ENCODE peak calls at places on chromosomes 13 and 19, in seven cellular contexts. S is iPS DF 6.9; Y is iris pigment epithelial cell; N is NCI-H2081; Z is tibial nerve; G is activated T-helper 9 cell treated with anti-CD3 and anti-CD28 coated beads, Interleukin-2, amount 50 U/mL, for 16 hours; P is MG63. X is an unnamed sample.

GRCh38 chr13:51286135-51287002 is 53.1 kb upstream of the SERPINE3 start:
- DNase-seq in S (peak), Y (peak), N (peak), Z (peak), G (peak), P (peak), X (peak)

GRCh38 chr19:35211545-35212230 is 16.9 kb downstream of the FAM187B start:
- DNase-seq in S (no peak), Y (no peak), N (no peak), Z (peak), G (peak), P (no peak), X (no peak)

GRCh38 chr19:34171877-34172660 is at the start of gene LSM14A:
- DNase-seq in S (peak), Y (peak), N (peak), Z (peak), G (peak), P (peak), X (peak)

GRCh38 chr13:24083141-24083540 is 77.4 kb upstream of the SPATA13 start:
- DNase-seq in S (no peak), Y (no peak), N (no peak), Z (no peak), G (no peak), P (no peak), X (no peak)

GRCh38 chr19:1943661-1944087 is 2.7 kb downstream of the CSNK1G2 start:
- DNase-seq in S (no peak), Y (no peak), N (no peak), Z (no peak), G (no peak), P (no peak), X (no peak)

GRCh38 chr13:52001120-52001731 is 10.0 kb downstream of the ATP7B start:
- DNase-seq in S (no peak), Y (peak), N (peak), Z (no peak), G (no peak), P (no peak), X (peak)

GRCh38 chr19:52734340-52734892 is 428 bp downstream of the ZNF611 start:
- DNase-seq in S (no peak), Y (peak), N (no peak), Z (no peak), G (no peak), P (peak), X (peak)

GRCh38 chr19:18156841-18157464 is 4.0 kb downstream of the PIK3R2 start:
- DNase-seq in S (no peak), Y (peak), N (peak), Z (peak), G (no peak), P (peak), X (peak)

GRCh38 chr13:102881819-102882686 is 36.2 kb downstream of the ERCC5 start:
- DNase-seq in S (no peak), Y (no peak), N (no peak), Z (no peak), G (no peak), P (no peak), X (no peak)

GRCh38 chr13:59750860-59751259 is 412.9 kb downstream of the DIAPH3 start:
- DNase-seq in S (peak), Y (peak), N (no peak), Z (no peak), G (no peak), P (no peak), X (peak)

GRCh38 chr13:40490086-40490723 is 176.2 kb downstream of the FOXO1 start:
- DNase-seq in S (no peak), Y (no peak), N (no peak), Z (no peak), G (no peak), P (no peak), X (no peak)

GRCh38 chr13:75219479-75220237 is 262.3 kb downstream of the TBC1D4 start:
- DNase-seq in S (peak), Y (peak), N (peak), Z (peak), G (peak), P (peak), X (peak)

GRCh38 chr13:51912091-51912490 is 50.3 kb downstream of the CCDC70 start:
- DNase-seq in S (no peak), Y (no peak), N (no peak), Z (no peak), G (no peak), P (peak), X (no peak)

GRCh38 chr13:89721216-89721615 is 1626.3 kb upstream of the MIR17HG start:
- DNase-seq in S (no peak), Y (no peak), N (no peak), Z (no peak), G (no peak), P (no peak), X (no peak)

GRCh38 chr19:10491472-10492047 is 11.6 kb downstream of the KEAP1 start:
- DNase-seq in S (no peak), Y (no peak), N (no peak), Z (no peak), G (no peak), P (no peak), X (no peak)

GRCh38 chr13:44040070-44040753 is 160.5 kb downstream of the LACC1 start:
- DNase-seq in S (no peak), Y (peak), N (no peak), Z (no peak), G (no peak), P (no peak), X (peak)

GRCh38 chr13:85148009-85148408 is 651.2 kb downstream of the SLITRK6 start:
- DNase-seq in S (no peak), Y (peak), N (peak), Z (no peak), G (no peak), P (no peak), X (peak)

GRCh38 chr19:39765091-39766076 is 13.3 kb upstream of the LEUTX start:
- DNase-seq in S (peak), Y (peak), N (peak), Z (no peak), G (peak), P (peak), X (peak)

GRCh38 chr13:79935121-79935520 is 405.8 kb downstream of the SPRY2 start:
- DNase-seq in S (no peak), Y (no peak), N (no peak), Z (no peak), G (no peak), P (no peak), X (peak)

GRCh38 chr19:8396185-8396562 is 6.0 kb downstream of the RAB11B start:
- DNase-seq in S (no peak), Y (no peak), N (no peak), Z (no peak), G (no peak), P (no peak), X (no peak)

GRCh38 chr19:36489920-36490415 is 607 bp upstream of the ZNF566 start:
- DNase-seq in S (peak), Y (peak), N (peak), Z (peak), G (peak), P (peak), X (no peak)

X was measured in astrocyte of the spinal cord.